ENCODE peak calls at places on chromosomes 13 and 19, in five cellular contexts. One of them, this sample, is unnamed.

GRCh38 chr13:60402022-60402421 is 5.0 kb downstream of the TDRD3 start:
- DNase-seq in left lung: no peak
- DNase-seq in non-pigmented ciliary epithelial cell: no peak
- DNase-seq in astrocyte of the spinal cord: no peak
- DNase-seq in NCI-H1092 treated with DMSO at 0.1 percent for 48 hours: no peak
- DNase-seq in this sample: no peak

GRCh38 chr19:3880471-3881271 is at the start of gene ATCAY:
- DNase-seq in NCI-H1092 treated with DMSO at 0.1 percent for 48 hours: peak; percentile 85
- DNase-seq in astrocyte of the spinal cord: no peak
- DNase-seq in non-pigmented ciliary epithelial cell: no peak
- DNase-seq in left lung: no peak
- DNase-seq in this sample: no peak

GRCh38 chr13:96934889-96935490 is 59.3 kb downstream of the OXGR1 start:
- DNase-seq in non-pigmented ciliary epithelial cell: no peak
- DNase-seq in NCI-H1092 treated with DMSO at 0.1 percent for 48 hours: no peak
- DNase-seq in astrocyte of the spinal cord: no peak
- DNase-seq in left lung: no peak
- DNase-seq in this sample: no peak

GRCh38 chr19:48379058-48379457 is 12.3 kb downstream of the KDELR1 start:
- DNase-seq in NCI-H1092 treated with DMSO at 0.1 percent for 48 hours: no peak
- DNase-seq in left lung: no peak
- DNase-seq in astrocyte of the spinal cord: no peak
- DNase-seq in non-pigmented ciliary epithelial cell: no peak
- DNase-seq in this sample: peak; percentile 73

GRCh38 chr13:102856603-102857002 is 10.8 kb downstream of the ERCC5 start:
- DNase-seq in NCI-H1092 treated with DMSO at 0.1 percent for 48 hours: no peak
- DNase-seq in non-pigmented ciliary epithelial cell: no peak
- DNase-seq in astrocyte of the spinal cord: peak; percentile 13
- DNase-seq in left lung: peak; percentile 52
- DNase-seq in this sample: no peak

GRCh38 chr13:112652512-112653458 is 37.1 kb upstream of the ATP11A start:
- DNase-seq in non-pigmented ciliary epithelial cell: no peak
- DNase-seq in astrocyte of the spinal cord: no peak
- DNase-seq in NCI-H1092 treated with DMSO at 0.1 percent for 48 hours: no peak
- DNase-seq in left lung: no peak
- DNase-seq in this sample: no peak

GRCh38 chr19:49091391-49092038 is 6.3 kb downstream of the SNRNP70 start:
- DNase-seq in astrocyte of the spinal cord: no peak
- DNase-seq in left lung: no peak
- DNase-seq in NCI-H1092 treated with DMSO at 0.1 percent for 48 hours: no peak
- DNase-seq in non-pigmented ciliary epithelial cell: no peak
- DNase-seq in this sample: no peak

GRCh38 chr19:7250951-7251350 is 43.3 kb downstream of the INSR start:
- DNase-seq in astrocyte of the spinal cord: no peak
- DNase-seq in left lung: no peak
- DNase-seq in NCI-H1092 treated with DMSO at 0.1 percent for 48 hours: no peak
- DNase-seq in non-pigmented ciliary epithelial cell: no peak
- DNase-seq in this sample: no peak

GRCh38 chr19:33430674-33431277 is 57.3 kb downstream of the CEBPG start:
- DNase-seq in NCI-H1092 treated with DMSO at 0.1 percent for 48 hours: peak; percentile 44
- DNase-seq in left lung: peak; percentile 62
- DNase-seq in non-pigmented ciliary epithelial cell: peak; percentile 19
- DNase-seq in astrocyte of the spinal cord: peak; percentile 62
- DNase-seq in this sample: peak; percentile 73

GRCh38 chr13:107867701-107868661 is 347.4 kb downstream of the LIG4 start:
- DNase-seq in non-pigmented ciliary epithelial cell: no peak
- DNase-seq in left lung: no peak
- DNase-seq in NCI-H1092 treated with DMSO at 0.1 percent for 48 hours: peak; percentile 94
- DNase-seq in astrocyte of the spinal cord: peak; percentile 52
- DNase-seq in this sample: no peak

GRCh38 chr13:107650081-107650701 is 565.1 kb downstream of the LIG4 start:
- DNase-seq in astrocyte of the spinal cord: peak; percentile 67
- DNase-seq in left lung: peak; percentile 36
- DNase-seq in NCI-H1092 treated with DMSO at 0.1 percent for 48 hours: no peak
- DNase-seq in non-pigmented ciliary epithelial cell: no peak
- DNase-seq in this sample: peak; percentile 44

GRCh38 chr13:98919566-98919965 is 58.3 kb downstream of the DOCK9 start:
- DNase-seq in left lung: no peak
- DNase-seq in astrocyte of the spinal cord: no peak
- DNase-seq in non-pigmented ciliary epithelial cell: no peak
- DNase-seq in NCI-H1092 treated with DMSO at 0.1 percent for 48 hours: no peak
- DNase-seq in this sample: no peak

GRCh38 chr19:4059931-4060620 is 6.6 kb downstream of the ZBTB7A start:
- DNase-seq in non-pigmented ciliary epithelial cell: no peak
- DNase-seq in astrocyte of the spinal cord: no peak
- DNase-seq in left lung: no peak
- DNase-seq in NCI-H1092 treated with DMSO at 0.1 percent for 48 hours: no peak
- DNase-seq in this sample: no peak